ENCODE peak calls at places on chromosome 13, in four cellular contexts. One of them, this sample, is unnamed.

GRCh38 chr13:34044041-34044440 is 226.1 kb downstream of the RFC3 start:
- DNase-seq in cardiac muscle cell: peak
- DNase-seq in ovary: no peak
- DNase-seq in lower leg skin: peak
- DNase-seq in this sample: no peak

GRCh38 chr13:91406619-91407018 is 8.2 kb downstream of the GPC5 start:
- DNase-seq in cardiac muscle cell: peak
- DNase-seq in ovary: no peak
- DNase-seq in lower leg skin: no peak
- DNase-seq in this sample: peak

GRCh38 chr13:40682449-40683240 is 16.2 kb upstream of the FOXO1 start:
- DNase-seq in cardiac muscle cell: peak
- DNase-seq in ovary: no peak
- DNase-seq in lower leg skin: no peak
- DNase-seq in this sample: no peak

GRCh38 chr13:98598043-98598442 is 21.1 kb upstream of the STK24 start:
- DNase-seq in cardiac muscle cell: peak
- DNase-seq in ovary: no peak
- DNase-seq in lower leg skin: no peak
- DNase-seq in this sample: no peak

GRCh38 chr13:48542581-48543341 is 9.9 kb upstream of the RCBTB2 start:
- DNase-seq in cardiac muscle cell: peak
- DNase-seq in ovary: peak
- DNase-seq in lower leg skin: peak
- DNase-seq in this sample: peak

GRCh38 chr13:110560606-110561334 is 752 bp downstream of the RAB20 start:
- DNase-seq in cardiac muscle cell: peak
- DNase-seq in ovary: no peak
- DNase-seq in lower leg skin: no peak
- DNase-seq in this sample: peak

GRCh38 chr13:96072392-96072791 is 17.5 kb upstream of the HS6ST3 start:
- DNase-seq in cardiac muscle cell: no peak
- DNase-seq in ovary: no peak
- DNase-seq in lower leg skin: no peak
- DNase-seq in this sample: no peak

GRCh38 chr13:22198001-22198400 is 527.1 kb downstream of the FGF9 start:
- DNase-seq in cardiac muscle cell: no peak
- DNase-seq in ovary: no peak
- DNase-seq in lower leg skin: peak
- DNase-seq in this sample: no peak

GRCh38 chr13:73045036-73045435 is 13.8 kb upstream of the KLF5 start:
- DNase-seq in cardiac muscle cell: no peak
- DNase-seq in ovary: no peak
- DNase-seq in lower leg skin: no peak
- DNase-seq in this sample: no peak

GRCh38 chr13:46687810-46688209 is 109.2 kb downstream of the ESD start:
- DNase-seq in cardiac muscle cell: peak
- DNase-seq in ovary: no peak
- DNase-seq in lower leg skin: no peak
- DNase-seq in this sample: no peak

GRCh38 chr13:40798380-40798779 is 9.0 kb downstream of the SLC25A15 start:
- DNase-seq in cardiac muscle cell: no peak
- DNase-seq in ovary: no peak
- DNase-seq in lower leg skin: no peak
- DNase-seq in this sample: no peak

GRCh38 chr13:78317030-78317429 is 286.3 kb downstream of the POU4F1 start:
- DNase-seq in cardiac muscle cell: peak
- DNase-seq in ovary: no peak
- DNase-seq in lower leg skin: no peak
- DNase-seq in this sample: no peak

GRCh38 chr13:28181413-28181812 is 43.1 kb downstream of the PAN3 start:
- DNase-seq in cardiac muscle cell: peak
- DNase-seq in ovary: no peak
- DNase-seq in lower leg skin: no peak
- DNase-seq in this sample: no peak

GRCh38 chr13:93409816-93410215 is 183.2 kb downstream of the GPC6 start:
- DNase-seq in cardiac muscle cell: peak
- DNase-seq in ovary: no peak
- DNase-seq in lower leg skin: no peak
- DNase-seq in this sample: no peak

GRCh38 chr13:76790519-76791289 is 95.5 kb downstream of the KCTD12 start:
- DNase-seq in cardiac muscle cell: peak
- DNase-seq in ovary: no peak
- DNase-seq in lower leg skin: no peak
- DNase-seq in this sample: no peak

GRCh38 chr13:18943721-18944391 is 237.8 kb downstream of the TUBA3C start:
- DNase-seq in cardiac muscle cell: no peak
- DNase-seq in ovary: no peak
- DNase-seq in lower leg skin: no peak
- DNase-seq in this sample: no peak

GRCh38 chr13:48072304-48072703 is 22.6 kb downstream of the MED4 start:
- DNase-seq in cardiac muscle cell: no peak
- DNase-seq in ovary: no peak
- DNase-seq in lower leg skin: no peak
- DNase-seq in this sample: no peak

GRCh38 chr13:75514080-75515040 is 23.3 kb downstream of the COMMD6 start:
- DNase-seq in cardiac muscle cell: peak
- DNase-seq in ovary: no peak
- DNase-seq in lower leg skin: no peak
- DNase-seq in this sample: no peak

GRCh38 chr13:113080361-113080831 is 25.2 kb upstream of the F7 start:
- DNase-seq in cardiac muscle cell: no peak
- DNase-seq in ovary: no peak
- DNase-seq in lower leg skin: no peak
- DNase-seq in this sample: no peak

GRCh38 chr13:62702502-62702901 is 1286.9 kb upstream of the PCDH20 start:
- DNase-seq in cardiac muscle cell: no peak
- DNase-seq in ovary: no peak
- DNase-seq in lower leg skin: no peak
- DNase-seq in this sample: no peak

GRCh38 chr13:112652512-112653458 is 37.1 kb upstream of the ATP11A start:
- DNase-seq in cardiac muscle cell: peak
- DNase-seq in ovary: no peak
- DNase-seq in lower leg skin: no peak
- DNase-seq in this sample: no peak

GRCh38 chr13:31044658-31045620 is 112.5 kb downstream of the TEX26 start:
- DNase-seq in cardiac muscle cell: no peak
- DNase-seq in ovary: no peak
- DNase-seq in lower leg skin: no peak
- DNase-seq in this sample: no peak
- TF ChIP-seq CTCF in cardiac muscle cell: no peak
- TF ChIP-seq CTCF in ovary: no peak
- TF ChIP-seq CTCF in lower leg skin: no peak
- TF ChIP-seq CTCF in this sample: peak

DNA sequence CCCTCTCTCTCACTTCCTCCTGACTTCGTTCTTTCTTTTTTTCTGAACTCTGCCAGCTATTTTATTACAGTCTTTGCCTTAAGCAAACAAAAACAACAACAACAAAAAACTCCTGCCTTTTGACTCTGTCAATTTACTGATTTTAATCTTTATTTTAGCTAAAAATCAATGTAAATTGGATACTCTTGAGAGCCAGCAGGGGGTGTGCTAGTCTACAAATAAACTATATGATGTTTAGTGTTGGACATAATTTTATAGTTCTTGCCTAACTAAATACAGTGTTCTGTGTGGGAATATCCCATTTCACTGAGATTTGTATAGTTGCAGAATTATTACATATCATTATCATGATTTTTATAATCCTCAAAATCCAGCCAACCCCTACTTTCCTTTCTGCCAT is 1199.9 kb upstream of the SPRY2 start:
- DNase-seq in cardiac muscle cell: peak
- DNase-seq in ovary: no peak
- DNase-seq in lower leg skin: no peak
- DNase-seq in this sample: no peak
- TF ChIP-seq CTCF in cardiac muscle cell: no peak
- TF ChIP-seq CTCF in ovary: no peak
- TF ChIP-seq CTCF in lower leg skin: no peak
- TF ChIP-seq CTCF in this sample: peak

GRCh38 chr13:44407891-44408290 is 34.3 kb downstream of the SERP2 start:
- DNase-seq in cardiac muscle cell: no peak
- DNase-seq in ovary: no peak
- DNase-seq in lower leg skin: no peak
- DNase-seq in this sample: no peak

GRCh38 chr13:44409595-44409994 is 36.0 kb downstream of the SERP2 start:
- DNase-seq in cardiac muscle cell: no peak
- DNase-seq in ovary: no peak
- DNase-seq in lower leg skin: no peak
- DNase-seq in this sample: no peak

GRCh38 chr13:44406617-44407016 is 33.0 kb downstream of the SERP2 start:
- DNase-seq in cardiac muscle cell: no peak
- DNase-seq in ovary: no peak
- DNase-seq in lower leg skin: no peak
- DNase-seq in this sample: no peak

GRCh38 chr13:44404261-44405139 is 30.9 kb downstream of the SERP2 start:
- DNase-seq in cardiac muscle cell: no peak
- DNase-seq in ovary: no peak
- DNase-seq in lower leg skin: no peak
- DNase-seq in this sample: peak

DNA sequence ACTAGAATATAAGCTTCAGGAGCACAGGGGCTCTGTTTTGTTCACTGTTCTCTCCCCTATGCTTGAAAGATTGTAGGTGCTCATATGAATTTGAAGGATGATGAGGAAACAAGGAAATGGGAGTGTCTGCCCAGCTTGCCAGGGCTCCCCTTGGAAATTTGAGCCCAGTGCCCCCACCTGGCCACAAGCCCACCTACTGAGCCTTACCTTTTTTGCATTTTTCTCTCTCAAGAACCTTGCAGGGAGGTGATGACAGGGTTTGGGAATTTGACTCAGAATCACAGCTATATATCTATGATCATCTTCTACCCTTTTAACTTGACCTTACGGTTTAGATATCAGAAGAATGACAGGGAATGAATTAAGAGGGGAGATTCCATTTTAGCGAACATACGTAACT is 33.8 kb downstream of the SERP2 start:
- DNase-seq in cardiac muscle cell: no peak
- DNase-seq in ovary: no peak
- DNase-seq in lower leg skin: no peak
- DNase-seq in this sample: no peak
- TF ChIP-seq CTCF in cardiac muscle cell: no peak
- TF ChIP-seq CTCF in ovary: no peak
- TF ChIP-seq CTCF in lower leg skin: no peak
- TF ChIP-seq CTCF in this sample: no peak

GRCh38 chr13:79456051-79456450 is 24.9 kb upstream of the NDFIP2 start:
- DNase-seq in cardiac muscle cell: peak
- DNase-seq in ovary: no peak
- DNase-seq in lower leg skin: no peak
- DNase-seq in this sample: no peak
- TF ChIP-seq CTCF in cardiac muscle cell: no peak
- TF ChIP-seq CTCF in ovary: no peak
- TF ChIP-seq CTCF in lower leg skin: no peak
- TF ChIP-seq CTCF in this sample: no peak

GRCh38 chr13:60627071-60627686 is 230.2 kb downstream of the TDRD3 start:
- DNase-seq in cardiac muscle cell: peak
- DNase-seq in ovary: no peak
- DNase-seq in lower leg skin: no peak
- DNase-seq in this sample: peak
- TF ChIP-seq CTCF in cardiac muscle cell: peak
- TF ChIP-seq CTCF in ovary: no peak
- TF ChIP-seq CTCF in lower leg skin: no peak
- TF ChIP-seq CTCF in this sample: peak

GRCh38 chr13:30113983-30114491 is 193.3 kb downstream of the KATNAL1 start:
- DNase-seq in cardiac muscle cell: no peak
- DNase-seq in ovary: no peak
- DNase-seq in lower leg skin: no peak
- DNase-seq in this sample: no peak

GRCh38 chr13:30114586-30115256 is 192.6 kb downstream of the KATNAL1 start:
- DNase-seq in cardiac muscle cell: peak
- DNase-seq in ovary: peak
- DNase-seq in lower leg skin: peak
- DNase-seq in this sample: peak

GRCh38 chr13:30113531-30113930 is 193.8 kb downstream of the KATNAL1 start:
- DNase-seq in cardiac muscle cell: no peak
- DNase-seq in ovary: no peak
- DNase-seq in lower leg skin: no peak
- DNase-seq in this sample: no peak

GRCh38 chr13:30116379-30116778 is 191.0 kb downstream of the KATNAL1 start:
- DNase-seq in cardiac muscle cell: no peak
- DNase-seq in ovary: no peak
- DNase-seq in lower leg skin: no peak
- DNase-seq in this sample: no peak

DNA sequence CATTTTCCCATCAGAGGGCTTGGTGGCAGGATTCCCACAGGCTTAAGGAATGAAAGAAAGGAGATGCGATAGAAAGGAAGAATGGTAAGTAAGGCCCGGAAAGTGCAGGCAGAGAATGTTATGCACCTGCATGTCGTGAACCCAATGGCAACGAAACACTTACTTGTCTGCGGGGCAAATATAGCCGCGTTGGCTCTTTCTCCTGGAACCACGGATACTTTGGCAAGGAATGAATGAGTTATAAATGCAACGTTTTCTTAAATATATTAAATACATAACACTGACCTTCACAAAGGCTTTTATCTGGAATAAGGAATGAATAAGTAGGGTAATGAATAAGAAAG is 192.1 kb downstream of the KATNAL1 start:
- DNase-seq in cardiac muscle cell: no peak
- DNase-seq in ovary: no peak
- DNase-seq in lower leg skin: no peak
- DNase-seq in this sample: no peak
- TF ChIP-seq CTCF in cardiac muscle cell: no peak
- TF ChIP-seq CTCF in ovary: no peak
- TF ChIP-seq CTCF in lower leg skin: no peak
- TF ChIP-seq CTCF in this sample: peak